ENCODE peak calls at places on chromosomes 1 and 21, in five cellular contexts. R is T47D, Q is GM03348, T is caudate nucleus, O is breast epithelium. J is an unnamed sample.

GRCh38 chr1:192104852-192105251 is 53.4 kb upstream of the RGS18 start:
- DNase-seq in T (no peak), O (no peak), R (no peak), Q (peak), J (no peak)

GRCh38 chr1:3590951-3591865 is 20.1 kb downstream of the MEGF6 start:
- DNase-seq in T (no peak), Q (no peak), R (no peak), O (no peak), J (no peak)

GRCh38 chr1:162035241-162035640 is 11.6 kb upstream of the OLFML2B start:
- DNase-seq in T (no peak), O (no peak), R (no peak), Q (peak), J (no peak)

GRCh38 chr1:42189931-42190853 is 25.6 kb upstream of the GUCA2A start:
- DNase-seq in T (no peak), R (no peak), Q (no peak), O (no peak), J (no peak)

GRCh38 chr1:160437432-160438319 is 37.3 kb downstream of the VANGL2 start:
- DNase-seq in O (no peak), T (no peak), Q (no peak), R (no peak), J (no peak)

GRCh38 chr1:172449585-172450523 is 6.0 kb upstream of the PIGC start:
- DNase-seq in Q (peak), R (peak), T (no peak), O (no peak), J (peak)

GRCh38 chr1:25699501-25700089 is 83.0 kb downstream of the MAN1C1 start:
- DNase-seq in Q (peak), T (no peak), R (no peak), O (no peak), J (no peak)

GRCh38 chr21:44908496-44908895 is 12.2 kb downstream of the ITGB2 start:
- DNase-seq in O (no peak), R (no peak), Q (no peak), T (no peak), J (no peak)

GRCh38 chr1:119115301-119115700 is 25.2 kb downstream of the WARS2 start:
- DNase-seq in T (no peak), R (no peak), O (no peak), Q (no peak), J (no peak)

GRCh38 chr1:65812065-65812464 is 19.4 kb downstream of the PDE4B start:
- DNase-seq in O (no peak), Q (peak), T (no peak), R (no peak), J (no peak)

GRCh38 chr1:150925080-150925479 is 1.1 kb upstream of the SETDB1 start:
- DNase-seq in R (no peak), Q (no peak), O (no peak), T (no peak), J (no peak)

GRCh38 chr1:32828341-32828740 is 10.9 kb downstream of the S100PBP start:
- DNase-seq in Q (no peak), R (no peak), T (no peak), O (no peak), J (no peak)

GRCh38 chr1:53278294-53278693 is 40.0 kb upstream of the MAGOH start:
- DNase-seq in T (peak), R (peak), O (no peak), Q (peak), J (peak)

GRCh38 chr1:27664291-27664690 is 7.7 kb downstream of the IFI6 start:
- DNase-seq in T (no peak), R (no peak), O (no peak), Q (no peak), J (no peak)

GRCh38 chr1:231694081-231694443 is 67.5 kb downstream of the DISC1 start:
- DNase-seq in O (no peak), T (peak), R (no peak), Q (no peak), J (no peak)

GRCh38 chr1:109650609-109651008 is 5.3 kb upstream of the GSTM4 start:
- DNase-seq in R (no peak), Q (no peak), T (no peak), O (no peak), J (no peak)

GRCh38 chr1:150622219-150622975 is 7.0 kb downstream of the ENSA start:
- DNase-seq in R (no peak), Q (no peak), T (no peak), O (no peak), J (no peak)

GRCh38 chr1:239386453-239387303 is at the start of gene CHRM3:
- DNase-seq in R (peak), T (no peak), O (no peak), Q (peak), J (peak)

GRCh38 chr1:37056201-37056764 is 22.0 kb upstream of the GRIK3 start:
- DNase-seq in T (peak), Q (no peak), O (no peak), R (no peak), J (no peak)

GRCh38 chr1:52139817-52140540 is 1.9 kb upstream of the ZFYVE9 start:
- DNase-seq in T (no peak), O (no peak), Q (peak), R (no peak), J (no peak)

GRCh38 chr1:168470821-168471473 is 72.8 kb downstream of the XCL2 start:
- DNase-seq in R (no peak), T (no peak), Q (peak), O (no peak), J (peak)

GRCh38 chr1:225772323-225772768 is 5.3 kb upstream of the SRP9 start:
- DNase-seq in R (peak), Q (peak), T (peak), O (peak), J (peak)

GRCh38 chr1:169300854-169301253 is 66.7 kb downstream of the NME7 start:
- DNase-seq in Q (no peak), R (no peak), T (no peak), O (no peak), J (no peak)

GRCh38 chr1:212110617-212111016 is 75.1 kb downstream of the DTL start:
- DNase-seq in R (no peak), O (no peak), Q (peak), T (no peak), J (no peak)

GRCh38 chr1:213127074-213127473 is 76.0 kb downstream of the RPS6KC1 start:
- DNase-seq in O (no peak), Q (no peak), T (no peak), R (no peak), J (no peak)

GRCh38 chr1:2134604-2135307 is 59.8 kb downstream of the FAAP20 start:
- DNase-seq in R (no peak), O (no peak), Q (no peak), T (no peak), J (no peak)

GRCh38 chr1:76854255-76854654 is 13.0 kb upstream of the ST6GALNAC5 start:
- DNase-seq in Q (no peak), R (no peak), T (no peak), O (no peak), J (no peak)

GRCh38 chr1:84833198-84833597 is 59.8 kb downstream of the LPAR3 start:
- DNase-seq in Q (no peak), O (no peak), T (no peak), R (no peak), J (no peak)

GRCh38 chr1:119387858-119388257 is 19.3 kb downstream of the HAO2 start:
- DNase-seq in R (no peak), Q (no peak), O (no peak), T (no peak), J (no peak)

GRCh38 chr1:52059888-52060287 is 3.8 kb downstream of the BTF3L4 start:
- DNase-seq in Q (no peak), R (no peak), T (no peak), O (no peak), J (no peak)